ENCODE peak calls at places on chromosomes 13 and 19, in five cellular contexts. J is Calu3, Z is GOT3, Y is left colon, O is breast epithelium. Q is an unnamed sample.

GRCh38 chr19:28940751-28941500 is 272.0 kb downstream of the UQCRFS1 start:
- DNase-seq in J (no peak), Z (no peak), Y (no peak), O (no peak), Q (no peak)

GRCh38 chr13:56586966-56587365 is 553.8 kb upstream of the PRR20A start:
- DNase-seq in J (no peak), Z (no peak), Y (no peak), O (no peak), Q (no peak)

GRCh38 chr19:40714519-40715299 is 2.0 kb downstream of the COQ8B start:
- DNase-seq in J (peak), Z (peak), Y (peak), O (peak), Q (peak)

GRCh38 chr13:74464656-74465055 is 330.5 kb upstream of the KLF12 start:
- DNase-seq in J (no peak), Z (no peak), Y (no peak), O (no peak), Q (no peak)

GRCh38 chr13:24709186-24709913 is 29.1 kb downstream of the ATP12A start:
- DNase-seq in J (no peak), Z (no peak), Y (peak), O (no peak), Q (no peak)

GRCh38 chr13:109654341-109655205 is 131.8 kb downstream of the IRS2 start:
- DNase-seq in J (no peak), Z (no peak), Y (no peak), O (no peak), Q (no peak)

GRCh38 chr13:39417131-39417530 is 185.9 kb downstream of the LHFPL6 start:
- DNase-seq in J (no peak), Z (no peak), Y (no peak), O (no peak), Q (no peak)

GRCh38 chr13:34031629-34032028 is 213.7 kb downstream of the RFC3 start:
- DNase-seq in J (no peak), Z (no peak), Y (no peak), O (no peak), Q (no peak)

GRCh38 chr13:107104631-107105030 is 536.7 kb upstream of the ARGLU1 start:
- DNase-seq in J (no peak), Z (no peak), Y (no peak), O (no peak), Q (no peak)

GRCh38 chr19:32626969-32627368 is 46.0 kb downstream of the PDCD5 start:
- DNase-seq in J (no peak), Z (no peak), Y (no peak), O (no peak), Q (no peak)

Q was measured in colonic mucosa.